ENCODE peak calls at places on chromosomes 2 and 18, in four cellular contexts. O, A, U and M are unnamed samples.

GRCh38 chr2:43157506-43158232 is 68.7 kb downstream of the ZFP36L2 start:
- DNase-seq in O (no peak), A (no peak), U (no peak), M (no peak)

GRCh38 chr2:195842932-195843331 is 185.9 kb downstream of the SLC39A10 start:
- DNase-seq in O (no peak), A (no peak), U (no peak), M (no peak)

GRCh38 chr2:237453671-237454070 is 33.4 kb upstream of the MLPH start:
- DNase-seq in O (no peak), A (no peak), U (no peak), M (no peak)

GRCh38 chr2:38600242-38600891 is 2.4 kb downstream of the HNRNPLL start:
- DNase-seq in O (no peak), A (no peak), U (no peak), M (no peak)

GRCh38 chr2:44354761-44355160 is 6.5 kb downstream of the PREPL start:
- DNase-seq in O (no peak), A (no peak), U (no peak), M (no peak)

GRCh38 chr2:130829020-130829419 is 7.7 kb upstream of the ARHGEF4 start:
- DNase-seq in O (no peak), A (no peak), U (peak), M (peak)

GRCh38 chr18:45320724-45321123 is 294.6 kb upstream of the SLC14A2 start:
- DNase-seq in O (no peak), A (no peak), U (no peak), M (no peak)

GRCh38 chr2:241703128-241703604 is 1.3 kb downstream of the ING5 start:
- DNase-seq in O (no peak), A (no peak), U (no peak), M (no peak)

GRCh38 chr2:156437876-156438410 is 1.8 kb downstream of the GPD2 start:
- DNase-seq in O (no peak), A (no peak), U (no peak), M (no peak)

GRCh38 chr18:57026316-57026715 is 120.6 kb upstream of the BOD1L2 start:
- DNase-seq in O (no peak), A (no peak), U (no peak), M (no peak)

GRCh38 chr2:101559576-101559975 is 84.7 kb upstream of the RFX8 start:
- DNase-seq in O (no peak), A (peak), U (no peak), M (no peak)

GRCh38 chr2:9889812-9890261 is 46.6 kb downstream of the TAF1B start:
- DNase-seq in O (no peak), A (no peak), U (no peak), M (no peak)